ENCODE peak calls at places on chromosomes 3 and 15, in seven cellular contexts. A is mesenchymal stem cell, E is colonic mucosa, S is cardiac fibroblast, Q is GM23248, J is heart right ventricle, X is aorta. W is an unnamed sample.

GRCh38 chr3:20739814-20740213 is 553.8 kb upstream of the SGO1 start:
- DNase-seq in A (no peak), E (no peak), S (peak; percentile 10), Q (peak; percentile 5), J (no peak), X (no peak), W (no peak)

GRCh38 chr3:108293858-108294257 is 2.5 kb upstream of the HHLA2 start:
- DNase-seq in A (no peak), E (no peak), S (no peak), Q (no peak), J (no peak), X (no peak), W (no peak)

GRCh38 chr3:30167511-30168135 is 438.8 kb upstream of the TGFBR2 start:
- DNase-seq in A (peak; percentile 24), E (no peak), S (no peak), Q (peak; percentile 47), J (no peak), X (no peak), W (no peak)

GRCh38 chr15:67501177-67501835 is 19.6 kb upstream of the C15orf61 start:
- DNase-seq in A (peak; percentile 26), E (no peak), S (peak; percentile 60), Q (peak; percentile 61), J (no peak), X (no peak), W (no peak)

GRCh38 chr15:31360843-31361763 is 34.5 kb downstream of the KLF13 start:
- DNase-seq in A (no peak), E (peak; percentile 77), S (no peak), Q (no peak), J (peak; percentile 48), X (no peak), W (no peak)

GRCh38 chr3:18423401-18424212 is 1.5 kb downstream of the SATB1 start:
- DNase-seq in A (peak; percentile 65), E (peak; percentile 82), S (peak; percentile 69), Q (peak; percentile 73), J (peak; percentile 62), X (peak; percentile 52), W (no peak)

GRCh38 chr3:45972534-45973402 is 22.9 kb downstream of the FYCO1 start:
- DNase-seq in A (peak; percentile 95), E (no peak), S (peak; percentile 86), Q (peak; percentile 95), J (no peak), X (peak; percentile 71), W (peak; percentile 81)

GRCh38 chr3:78831446-78831972 is 936.3 kb downstream of the ROBO1 start:
- DNase-seq in A (no peak), E (no peak), S (no peak), Q (no peak), J (no peak), X (no peak), W (no peak)

GRCh38 chr15:55221090-55222011 is 24.6 kb upstream of the RSL24D1 start:
- DNase-seq in A (peak; percentile 99), E (no peak), S (peak; percentile 97), Q (peak; percentile 95), J (no peak), X (no peak), W (peak; percentile 84)

GRCh38 chr3:9808345-9809037 is 1.6 kb upstream of the TTLL3 start:
- DNase-seq in A (peak; percentile 65), E (no peak), S (peak; percentile 23), Q (peak; percentile 66), J (no peak), X (no peak), W (no peak)

GRCh38 chr3:27467545-27467944 is 16.6 kb downstream of the SLC4A7 start:
- DNase-seq in A (peak; percentile 55), E (no peak), S (peak; percentile 73), Q (peak; percentile 74), J (no peak), X (no peak), W (no peak)

GRCh38 chr3:67819447-67819846 is 165.0 kb upstream of the SUCLG2 start:
- DNase-seq in A (no peak), E (no peak), S (no peak), Q (no peak), J (no peak), X (no peak), W (no peak)

GRCh38 chr15:52783929-52784798 is 6.0 kb downstream of the ONECUT1 start:
- DNase-seq in A (no peak), E (no peak), S (no peak), Q (no peak), J (no peak), X (no peak), W (no peak)

GRCh38 chr15:68818088-68818670 is 2.5 kb downstream of the ANP32A start:
- DNase-seq in A (peak; percentile 81), E (peak; percentile 62), S (peak; percentile 80), Q (peak; percentile 83), J (peak; percentile 69), X (peak; percentile 77), W (no peak)

GRCh38 chr3:129277829-129278271 is 820 bp upstream of the HMCES start:
- DNase-seq in A (peak; percentile 42), E (peak; percentile 23), S (peak; percentile 26), Q (peak; percentile 47), J (peak; percentile 19), X (no peak), W (no peak)

GRCh38 chr3:129278439-129278969 is at the start of gene HMCES:
- DNase-seq in A (peak; percentile 91), E (peak; percentile 97), S (peak; percentile 89), Q (peak; percentile 96), J (peak; percentile 96), X (peak; percentile 96), W (peak; percentile 59)

GRCh38 chr3:129281726-129282125 is 3.1 kb downstream of the HMCES start:
- DNase-seq in A (no peak), E (no peak), S (no peak), Q (no peak), J (no peak), X (no peak), W (no peak)

GRCh38 chr3:129278970-129279906 is 568 bp downstream of the HMCES start:
- DNase-seq in A (peak; percentile 81), E (peak; percentile 40), S (peak; percentile 71), Q (peak; percentile 80), J (peak; percentile 20), X (peak; percentile 58), W (peak; percentile 39)

DNA sequence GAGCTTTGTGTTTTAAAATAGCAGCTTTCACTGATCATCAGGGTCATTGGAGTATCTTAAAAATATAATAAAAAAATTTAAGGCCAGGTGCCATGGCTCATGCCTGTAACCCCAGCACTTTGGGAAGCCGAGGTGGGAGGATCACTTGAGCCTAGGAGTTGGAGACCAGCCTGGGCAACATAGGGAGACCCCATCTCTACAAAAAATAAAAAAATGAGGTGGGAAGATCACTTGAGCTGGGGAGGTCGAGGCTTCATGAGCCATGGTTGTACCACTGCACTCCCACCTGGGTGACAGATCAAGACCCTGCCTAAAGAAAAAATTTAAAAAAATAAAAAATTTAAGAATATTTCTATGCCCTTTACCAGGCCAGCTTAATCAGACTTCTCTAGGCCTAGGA is 1.5 kb downstream of the HMCES start:
- DNase-seq in A (no peak), E (no peak), S (no peak), Q (no peak), J (no peak), X (no peak), W (no peak)
- H3K4me3 ChIP-seq in A (no peak overlapping the region), E (no peak overlapping the region), S (no peak overlapping the region), Q (peak overlapping the region; percentile 78), J (peak overlapping the region; percentile 90), X (no peak overlapping the region), W (peak overlapping the region; percentile 86)

DNA sequence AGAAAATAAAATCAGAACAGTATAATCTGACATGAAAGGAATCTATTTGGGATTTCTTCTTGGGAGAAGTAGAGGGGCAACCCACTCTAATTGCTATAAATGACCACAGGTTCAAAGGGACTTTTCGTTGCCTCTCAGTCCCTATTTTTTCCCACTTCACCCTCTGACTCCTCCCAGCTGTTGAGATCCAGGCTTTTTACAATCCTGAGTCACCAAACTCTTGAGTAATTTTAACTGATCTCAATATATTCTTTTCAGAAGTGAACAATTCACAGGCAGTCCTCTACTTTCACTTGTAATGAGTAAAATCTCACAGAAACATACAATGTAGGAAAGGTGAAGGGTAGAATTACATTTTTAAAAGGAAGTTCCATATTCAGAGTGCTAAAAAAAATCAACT is 44.6 kb downstream of the EIF4E3 start:
- DNase-seq in A (peak; percentile 88), E (peak; percentile 30), S (peak; percentile 57), Q (peak; percentile 88), J (no peak), X (no peak), W (no peak)
- H3K4me3 ChIP-seq in A (no peak overlapping the region), E (no peak overlapping the region), S (no peak overlapping the region), Q (peak overlapping the region; percentile 72), J (no peak overlapping the region), X (no peak overlapping the region), W (no peak overlapping the region)

GRCh38 chr3:130895690-130896089 is 1.8 kb downstream of the ATP2C1 start:
- DNase-seq in A (no peak), E (no peak), S (no peak), Q (no peak), J (no peak), X (no peak), W (no peak)
- H3K4me3 ChIP-seq in A (no peak overlapping the region), E (no peak overlapping the region), S (peak overlapping the region; percentile 91), Q (peak overlapping the region; percentile 92), J (peak overlapping the region; percentile 77), X (peak overlapping the region; percentile 28), W (peak overlapping the region; percentile 95)

GRCh38 chr3:43995929-43996378 is 245.7 kb upstream of the TOPAZ1 start:
- DNase-seq in A (no peak), E (no peak), S (no peak), Q (peak; percentile 13), J (no peak), X (no peak), W (no peak)

GRCh38 chr3:43997788-43998373 is 243.8 kb upstream of the TOPAZ1 start:
- DNase-seq in A (no peak), E (no peak), S (no peak), Q (peak; percentile 23), J (no peak), X (no peak), W (no peak)

GRCh38 chr3:43995078-43995928 is 246.4 kb upstream of the TOPAZ1 start:
- DNase-seq in A (peak; percentile 5), E (no peak), S (peak; percentile 11), Q (peak; percentile 70), J (no peak), X (no peak), W (no peak)

GRCh38 chr3:43998374-43998840 is 243.3 kb upstream of the TOPAZ1 start:
- DNase-seq in A (peak; percentile 10), E (no peak), S (no peak), Q (peak; percentile 36), J (no peak), X (no peak), W (no peak)

DNA sequence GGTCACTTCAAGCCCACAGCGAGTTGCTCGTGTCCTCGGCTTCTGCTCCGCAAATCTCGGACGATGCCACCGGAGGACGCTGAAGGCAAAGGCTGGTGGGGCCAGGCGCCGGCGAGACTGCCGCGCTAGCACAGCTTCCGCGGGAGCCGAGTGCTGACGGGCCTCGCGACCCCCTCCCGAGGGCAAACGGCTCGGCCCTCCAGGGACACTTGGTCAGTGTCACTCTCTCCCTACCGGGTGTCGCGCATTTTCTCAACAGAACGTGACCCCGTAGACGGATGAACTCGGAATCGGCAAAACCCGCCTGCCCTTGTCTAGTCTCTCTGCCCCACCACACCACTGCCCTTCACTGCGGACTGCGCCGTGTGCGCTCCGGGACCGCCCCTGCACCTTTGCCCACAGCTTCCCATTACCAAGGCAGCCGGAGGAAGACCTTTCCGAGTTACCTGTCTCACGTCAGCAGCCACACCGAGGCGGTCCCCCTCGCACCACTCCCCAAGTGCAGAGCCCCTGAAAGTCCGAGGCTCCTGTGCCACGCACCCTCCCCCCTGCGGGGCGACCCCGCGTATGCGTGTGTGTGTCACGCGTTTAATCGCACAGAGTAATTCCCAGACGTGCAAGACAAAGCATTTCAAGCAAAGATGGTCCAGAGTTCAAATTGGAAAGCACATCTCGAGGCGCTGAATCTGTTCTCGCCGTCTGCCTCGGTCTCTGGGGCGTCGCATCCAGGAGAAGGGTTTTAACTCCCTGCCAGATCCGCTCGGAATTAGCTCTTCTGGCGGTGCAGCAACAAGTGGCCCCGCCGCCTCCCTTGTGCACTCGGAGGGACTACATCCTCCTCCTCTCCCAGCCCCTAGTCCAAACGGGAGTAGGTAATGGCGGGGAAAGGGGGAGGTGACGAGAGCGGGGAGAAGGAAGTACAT is 245.0 kb upstream of the TOPAZ1 start:
- DNase-seq in A (peak; percentile 20), E (no peak), S (peak; percentile 22), Q (peak; percentile 58), J (peak; percentile 7), X (no peak), W (no peak)
- H3K4me3 ChIP-seq in A (peak overlapping the region; percentile 61), E (peak overlapping the region; percentile 19), S (peak overlapping the region; percentile 77), Q (peak overlapping the region; percentile 64), J (peak overlapping the region; percentile 30), X (no peak overlapping the region), W (peak overlapping the region; percentile 80)

W was measured in skeletal muscle cell.